ENCODE peak calls at places on chromosomes 7 and 10, in ten cellular contexts. Y is COR-L47; C is stimulated activated naive CD8-positive, alpha-beta T cell treated with anti-CD3 and anti-CD28 coated beads, Interleukin-15, Interleukin-2, amounts not matched to agents 100 U/mL and 50 U/mL, for 24 hours; U is GM23248; M is T follicular helper cell; G is activated effector memory CD4-positive, alpha-beta T cell treated with Interleukin-2 at 50 U/mL for 16 hours; L is M059J; E is Daoy; V is GM18507; F is amygdala. Z is an unnamed sample.

GRCh38 chr7:129784783-129785456 is 167.8 kb downstream of the UBE2H start:
- DNase-seq in Y (no peak), C (peak; percentile 38), U (no peak), M (no peak), G (no peak), L (no peak), E (no peak), V (no peak), F (no peak), Z (no peak)

GRCh38 chr10:23927926-23928325 is 281.0 kb upstream of the KIAA1217 start:
- DNase-seq in Y (no peak), C (no peak), U (no peak), M (no peak), G (no peak), L (no peak), E (no peak), V (no peak), F (no peak), Z (no peak)

GRCh38 chr7:1247527-1248041 is 14.9 kb downstream of the UNCX start:
- DNase-seq in Y (peak; percentile 59), C (no peak), U (peak; percentile 30), M (no peak), G (no peak), L (peak; percentile 36), E (peak; percentile 63), V (no peak), F (no peak), Z (no peak)

GRCh38 chr7:52500796-52501195 is 534.6 kb upstream of the POM121L12 start:
- DNase-seq in Y (no peak), C (no peak), U (no peak), M (no peak), G (no peak), L (no peak), E (no peak), V (no peak), F (no peak), Z (no peak)

GRCh38 chr10:99658622-99659030 is 683 bp upstream of the ENTPD7 start:
- DNase-seq in Y (no peak), C (peak; percentile 73), U (peak; percentile 83), M (no peak), G (no peak), L (peak; percentile 39), E (peak; percentile 36), V (no peak), F (no peak), Z (peak; percentile 16)

GRCh38 chr7:137934176-137934826 is 67.6 kb downstream of the CREB3L2 start:
- DNase-seq in Y (no peak), C (no peak), U (no peak), M (no peak), G (no peak), L (no peak), E (no peak), V (no peak), F (no peak), Z (no peak)

GRCh38 chr7:55086413-55087201 is 67.8 kb downstream of the EGFR start:
- DNase-seq in Y (no peak), C (peak; percentile 27), U (peak; percentile 90), M (no peak), G (no peak), L (peak; percentile 97), E (peak; percentile 94), V (peak; percentile 26), F (peak; percentile 22), Z (no peak)

GRCh38 chr10:89369142-89370105 is 8.4 kb upstream of the IFIT1B start:
- DNase-seq in Y (no peak), C (no peak), U (peak; percentile 79), M (no peak), G (no peak), L (peak; percentile 77), E (no peak), V (no peak), F (peak; percentile 16), Z (no peak)

GRCh38 chr10:15238553-15239335 is 70.3 kb upstream of the NMT2 start:
- DNase-seq in Y (no peak), C (no peak), U (peak; percentile 60), M (no peak), G (no peak), L (peak; percentile 38), E (peak; percentile 12), V (no peak), F (no peak), Z (no peak)

GRCh38 chr7:151721694-151722093 is 155.2 kb downstream of the PRKAG2 start:
- DNase-seq in Y (no peak), C (no peak), U (no peak), M (no peak), G (no peak), L (no peak), E (no peak), V (no peak), F (no peak), Z (no peak)

GRCh38 chr10:80373566-80373965 is 17.0 kb downstream of the DYDC2 start:
- DNase-seq in Y (no peak), C (no peak), U (no peak), M (no peak), G (no peak), L (no peak), E (no peak), V (no peak), F (no peak), Z (no peak)

GRCh38 chr10:13120786-13121499 is 21.0 kb downstream of the OPTN start:
- DNase-seq in Y (no peak), C (no peak), U (no peak), M (no peak), G (no peak), L (no peak), E (no peak), V (no peak), F (no peak), Z (no peak)

GRCh38 chr7:118352854-118353453 is 128.4 kb downstream of the ANKRD7 start:
- DNase-seq in Y (peak; percentile 32), C (no peak), U (peak; percentile 3), M (no peak), G (no peak), L (no peak), E (no peak), V (no peak), F (no peak), Z (no peak)

GRCh38 chr7:114900127-114900526 is 21.8 kb upstream of the MDFIC start:
- DNase-seq in Y (no peak), C (no peak), U (no peak), M (no peak), G (no peak), L (no peak), E (no peak), V (no peak), F (no peak), Z (no peak)

GRCh38 chr10:114334301-114334700 is 70.0 kb downstream of the AFAP1L2 start:
- DNase-seq in Y (no peak), C (no peak), U (no peak), M (no peak), G (no peak), L (peak; percentile 65), E (no peak), V (no peak), F (no peak), Z (no peak)

GRCh38 chr10:102718220-102718619 is 3.8 kb downstream of the SFXN2 start:
- DNase-seq in Y (no peak), C (no peak), U (peak; percentile 42), M (no peak), G (no peak), L (no peak), E (no peak), V (no peak), F (no peak), Z (no peak)

GRCh38 chr7:125495997-125496396 is 566.4 kb upstream of the POT1 start:
- DNase-seq in Y (no peak), C (no peak), U (no peak), M (no peak), G (no peak), L (no peak), E (no peak), V (no peak), F (no peak), Z (no peak)

GRCh38 chr10:96719850-96720421 is 378 bp downstream of the PIK3AP1 start:
- DNase-seq in Y (no peak), C (peak; percentile 82), U (no peak), M (no peak), G (peak; percentile 17), L (peak; percentile 26), E (peak; percentile 57), V (no peak), F (no peak), Z (peak; percentile 4)

GRCh38 chr7:25952277-25953057 is 199.5 kb upstream of the NFE2L3 start:
- DNase-seq in Y (peak; percentile 68), C (no peak), U (no peak), M (no peak), G (no peak), L (no peak), E (no peak), V (no peak), F (no peak), Z (no peak)

GRCh38 chr10:43262043-43262901 is 4.6 kb downstream of the RASGEF1A start:
- DNase-seq in Y (peak; percentile 38), C (no peak), U (no peak), M (no peak), G (no peak), L (peak; percentile 40), E (no peak), V (no peak), F (no peak), Z (no peak)

GRCh38 chr10:49068209-49068608 is 47.1 kb downstream of the VSTM4 start:
- DNase-seq in Y (no peak), C (no peak), U (no peak), M (no peak), G (no peak), L (no peak), E (no peak), V (no peak), F (no peak), Z (no peak)

GRCh38 chr10:5559642-5560141 is 34.9 kb downstream of the CALML3 start:
- DNase-seq in Y (no peak), C (no peak), U (peak; percentile 86), M (no peak), G (no peak), L (peak; percentile 65), E (peak; percentile 79), V (no peak), F (no peak), Z (no peak)

GRCh38 chr7:151822541-151823181 is 54.3 kb downstream of the PRKAG2 start:
- DNase-seq in Y (no peak), C (no peak), U (no peak), M (no peak), G (no peak), L (no peak), E (no peak), V (no peak), F (no peak), Z (no peak)

GRCh38 chr10:110780704-110781103 is 91.0 kb upstream of the PDCD4 start:
- DNase-seq in Y (no peak), C (no peak), U (no peak), M (no peak), G (no peak), L (no peak), E (no peak), V (no peak), F (no peak), Z (no peak)

GRCh38 chr10:131804551-131805295 is 96.1 kb upstream of the PPP2R2D start:
- DNase-seq in Y (no peak), C (no peak), U (no peak), M (no peak), G (no peak), L (no peak), E (no peak), V (no peak), F (no peak), Z (no peak)

GRCh38 chr10:89535185-89536012 is at the start of gene SLC16A12:
- DNase-seq in Y (no peak), C (peak; percentile 9), U (no peak), M (no peak), G (no peak), L (peak; percentile 24), E (peak; percentile 15), V (no peak), F (no peak), Z (no peak)

GRCh38 chr7:102916426-102916825 is 3.6 kb downstream of the LRRC17 start:
- DNase-seq in Y (no peak), C (no peak), U (peak; percentile 85), M (no peak), G (no peak), L (peak; percentile 89), E (peak; percentile 86), V (no peak), F (no peak), Z (no peak)

GRCh38 chr7:45663167-45663921 is 89.2 kb downstream of the ADCY1 start:
- DNase-seq in Y (no peak), C (peak; percentile 45), U (peak; percentile 46), M (no peak), G (no peak), L (no peak), E (peak; percentile 63), V (no peak), F (no peak), Z (no peak)